ENCODE peak calls at places on chromosomes 11 and 22, in four cellular contexts. One of them, this sample, is unnamed.
A peak's percentile ranks its signal among the peaks of the same experiment; 100 is the strongest.

GRCh38 chr11:69630009-69630870 is 10.7 kb upstream of the CCND1 start:
- DNase-seq in GM12878: no peak
- DNase-seq in K562: peak; percentile 57
- DNase-seq in HepG2: no peak
- DNase-seq in this sample: no peak

GRCh38 chr11:86249307-86250098 is 5.0 kb downstream of the EED start:
- DNase-seq in K562: no peak
- DNase-seq in HepG2: no peak
- DNase-seq in GM12878: no peak
- DNase-seq in this sample: no peak

GRCh38 chr11:70510571-70510970 is 112.2 kb downstream of the CTTN start:
- DNase-seq in HepG2: no peak
- DNase-seq in GM12878: no peak
- DNase-seq in K562: no peak
- DNase-seq in this sample: no peak

GRCh38 chr11:73030130-73030529 is 112.0 kb downstream of the FCHSD2 start:
- DNase-seq in K562: no peak
- DNase-seq in GM12878: no peak
- DNase-seq in HepG2: no peak
- DNase-seq in this sample: no peak

GRCh38 chr11:132056689-132057088 is 686.3 kb downstream of the NTM start:
- DNase-seq in GM12878: no peak
- DNase-seq in HepG2: no peak
- DNase-seq in K562: no peak
- DNase-seq in this sample: no peak

GRCh38 chr11:70364745-70365535 is 33.4 kb upstream of the CTTN start:
- DNase-seq in HepG2: no peak
- DNase-seq in K562: no peak
- DNase-seq in GM12878: peak; percentile 3
- DNase-seq in this sample: no peak

GRCh38 chr22:41288245-41288946 is 2.4 kb upstream of the RANGAP1 start:
- DNase-seq in GM12878: no peak
- DNase-seq in HepG2: peak; percentile 92
- DNase-seq in K562: no peak
- DNase-seq in this sample: peak; percentile 41

GRCh38 chr22:50403701-50404101 is 60.6 kb downstream of the PPP6R2 start:
- DNase-seq in GM12878: no peak
- DNase-seq in K562: no peak
- DNase-seq in HepG2: no peak
- DNase-seq in this sample: no peak

GRCh38 chr22:30023099-30023498 is 57.2 kb upstream of the HORMAD2 start:
- DNase-seq in HepG2: no peak
- DNase-seq in K562: no peak
- DNase-seq in GM12878: no peak
- DNase-seq in this sample: no peak

GRCh38 chr11:134289789-134290188 is 13.6 kb downstream of the GLB1L3 start:
- DNase-seq in GM12878: no peak
- DNase-seq in K562: peak; percentile 21
- DNase-seq in HepG2: no peak
- DNase-seq in this sample: no peak

GRCh38 chr11:11378184-11378940 is 25.3 kb upstream of the CSNK2A3 start:
- DNase-seq in K562: no peak
- DNase-seq in GM12878: no peak
- DNase-seq in HepG2: no peak
- DNase-seq in this sample: no peak

GRCh38 chr22:25395915-25396314 is 168.6 kb upstream of the GRK3 start:
- DNase-seq in K562: no peak
- DNase-seq in HepG2: peak; percentile 91
- DNase-seq in GM12878: no peak
- DNase-seq in this sample: no peak

GRCh38 chr22:26170795-26171194 is 1.5 kb downstream of the SEZ6L start:
- DNase-seq in GM12878: no peak
- DNase-seq in HepG2: no peak
- DNase-seq in K562: peak; percentile 26
- DNase-seq in this sample: peak; percentile 85

GRCh38 chr22:47923011-47923427 is 1160.6 kb downstream of the TBC1D22A start:
- DNase-seq in K562: no peak
- DNase-seq in GM12878: no peak
- DNase-seq in HepG2: no peak
- DNase-seq in this sample: no peak

GRCh38 chr11:130715085-130715932 is 201.0 kb downstream of the SNX19 start:
- DNase-seq in K562: no peak
- DNase-seq in HepG2: no peak
- DNase-seq in GM12878: no peak
- DNase-seq in this sample: no peak

GRCh38 chr11:88411265-88411664 is 73.7 kb upstream of the CTSC start:
- DNase-seq in HepG2: no peak
- DNase-seq in K562: no peak
- DNase-seq in GM12878: no peak
- DNase-seq in this sample: no peak

GRCh38 chr22:23363683-23364082 is 183.4 kb downstream of the BCR start:
- DNase-seq in GM12878: no peak
- DNase-seq in K562: no peak
- DNase-seq in HepG2: no peak
- DNase-seq in this sample: no peak

GRCh38 chr22:31574015-31574670 is 77.8 kb downstream of the SFI1 start:
- DNase-seq in K562: no peak
- DNase-seq in HepG2: no peak
- DNase-seq in GM12878: no peak
- DNase-seq in this sample: no peak

GRCh38 chr11:50037282-50037681 is 4.6 kb downstream of the OR4C45 start:
- DNase-seq in K562: no peak
- DNase-seq in GM12878: no peak
- DNase-seq in HepG2: no peak
- DNase-seq in this sample: no peak

GRCh38 chr11:10930961-10931760 is 73.3 kb upstream of the ZBED5 start:
- DNase-seq in HepG2: no peak
- DNase-seq in GM12878: no peak
- DNase-seq in K562: peak; percentile 46
- DNase-seq in this sample: peak; percentile 79

GRCh38 chr11:12506502-12506921 is 129.1 kb downstream of the PARVA start:
- DNase-seq in HepG2: no peak
- DNase-seq in K562: no peak
- DNase-seq in GM12878: no peak
- DNase-seq in this sample: no peak

GRCh38 chr11:88292156-88292844 is 45.2 kb downstream of the CTSC start:
- DNase-seq in GM12878: no peak
- DNase-seq in K562: no peak
- DNase-seq in HepG2: peak; percentile 6
- DNase-seq in this sample: no peak

GRCh38 chr11:47394322-47395224 is 13.8 kb upstream of the SLC39A13 start:
- DNase-seq in HepG2: peak; percentile 38
- DNase-seq in K562: peak; percentile 73
- DNase-seq in GM12878: no peak
- DNase-seq in this sample: no peak

GRCh38 chr11:10302294-10302743 is 2.6 kb upstream of the ADM start:
- DNase-seq in HepG2: no peak
- DNase-seq in K562: no peak
- DNase-seq in GM12878: no peak
- DNase-seq in this sample: no peak

GRCh38 chr11:130706572-130706971 is 209.7 kb downstream of the SNX19 start:
- DNase-seq in GM12878: no peak
- DNase-seq in HepG2: no peak
- DNase-seq in K562: no peak
- DNase-seq in this sample: no peak

GRCh38 chr11:112235750-112236390 is 9.6 kb downstream of the PTS start:
- DNase-seq in GM12878: no peak
- DNase-seq in HepG2: no peak
- DNase-seq in K562: no peak
- DNase-seq in this sample: no peak

GRCh38 chr11:114285599-114285998 is 10.6 kb upstream of the NNMT start:
- DNase-seq in K562: peak; percentile 31
- DNase-seq in HepG2: no peak
- DNase-seq in GM12878: no peak
- DNase-seq in this sample: peak; percentile 33

GRCh38 chr11:100273066-100273815 is 413.8 kb upstream of the ARHGAP42 start:
- DNase-seq in GM12878: no peak
- DNase-seq in HepG2: no peak
- DNase-seq in K562: no peak
- DNase-seq in this sample: no peak

GRCh38 chr22:50530857-50531545 is 1.2 kb upstream of the TYMP start:
- DNase-seq in HepG2: peak; percentile 47
- DNase-seq in K562: no peak
- DNase-seq in GM12878: no peak
- DNase-seq in this sample: peak; percentile 91

GRCh38 chr11:6991227-6991626 is 28.9 kb downstream of the ZNF214 start:
- DNase-seq in HepG2: no peak
- DNase-seq in K562: no peak
- DNase-seq in GM12878: no peak
- DNase-seq in this sample: peak; percentile 17

GRCh38 chr11:93251922-93252321 is 54.1 kb upstream of the SLC36A4 start:
- DNase-seq in HepG2: no peak
- DNase-seq in GM12878: no peak
- DNase-seq in K562: no peak
- DNase-seq in this sample: peak; percentile 16

GRCh38 chr22:28112548-28113043 is 193.5 kb upstream of the PITPNB start:
- DNase-seq in K562: peak; percentile 30
- DNase-seq in HepG2: peak; percentile 25
- DNase-seq in GM12878: no peak
- DNase-seq in this sample: peak; percentile 41

GRCh38 chr11:17515443-17516176 is 28.6 kb downstream of the USH1C start:
- DNase-seq in HepG2: no peak
- DNase-seq in K562: no peak
- DNase-seq in GM12878: no peak
- DNase-seq in this sample: no peak

GRCh38 chr11:47950396-47950795 is 30.0 kb upstream of the PTPRJ start:
- DNase-seq in K562: no peak
- DNase-seq in GM12878: peak; percentile 11
- DNase-seq in HepG2: no peak
- DNase-seq in this sample: no peak

GRCh38 chr11:68260484-68260883 is 11.3 kb downstream of the C11orf24 start:
- DNase-seq in GM12878: no peak
- DNase-seq in K562: no peak
- DNase-seq in HepG2: no peak
- DNase-seq in this sample: no peak

DNA sequence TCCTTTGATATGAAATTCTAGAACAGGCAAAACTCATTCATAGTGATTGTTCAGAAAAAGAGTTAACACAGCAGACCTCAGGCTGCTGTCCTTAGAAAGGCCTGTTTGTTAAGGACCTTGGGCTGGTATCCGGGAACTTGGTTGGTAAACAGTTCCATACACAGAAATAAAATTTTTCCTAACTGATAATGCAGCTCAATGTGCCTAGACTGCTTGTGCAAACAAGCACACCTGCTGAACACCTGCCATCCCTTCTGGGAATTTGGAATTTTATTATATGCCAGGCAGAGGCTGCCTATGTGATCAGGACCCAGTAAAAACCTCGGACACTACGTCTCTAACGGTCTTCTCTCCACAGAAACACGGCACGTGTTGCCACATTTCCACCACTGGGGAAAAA is 11.5 kb downstream of the THAP12 start:
- DNase-seq in K562: no peak
- DNase-seq in HepG2: no peak
- DNase-seq in GM12878: no peak
- DNase-seq in this sample: peak; percentile 34
- TF ChIP-seq CREB1 in K562: no peak
- TF ChIP-seq CREB1 in HepG2: no peak
- TF ChIP-seq CREB1 in GM12878: no peak
- TF ChIP-seq CREB1 in this sample: no peak

GRCh38 chr11:19789245-19789644 is 76.6 kb downstream of the NAV2 start:
- DNase-seq in GM12878: no peak
- DNase-seq in HepG2: no peak
- DNase-seq in K562: no peak
- DNase-seq in this sample: no peak

GRCh38 chr11:19786644-19787043 is 74.0 kb downstream of the NAV2 start:
- DNase-seq in K562: no peak
- DNase-seq in HepG2: no peak
- DNase-seq in GM12878: no peak
- DNase-seq in this sample: no peak

GRCh38 chr11:19789840-19790710 is 77.4 kb downstream of the NAV2 start:
- DNase-seq in GM12878: no peak
- DNase-seq in K562: no peak
- DNase-seq in HepG2: no peak
- DNase-seq in this sample: no peak

GRCh38 chr11:19790831-19791552 is 78.4 kb downstream of the NAV2 start:
- DNase-seq in HepG2: no peak
- DNase-seq in K562: no peak
- DNase-seq in GM12878: peak; percentile 28
- DNase-seq in this sample: peak; percentile 93

GRCh38 chr11:19788435-19788834 is 75.8 kb downstream of the NAV2 start:
- DNase-seq in K562: no peak
- DNase-seq in HepG2: no peak
- DNase-seq in GM12878: no peak
- DNase-seq in this sample: no peak
- H3K79me2 ChIP-seq in K562: no peaks in the 10 kb centered on the region
- H3K79me2 ChIP-seq in HepG2: no peaks in the 10 kb centered on the region
- H3K79me2 ChIP-seq in GM12878: no peaks in the 10 kb centered on the region
- H3K79me2 ChIP-seq in this sample: peaks cover 84% of the 10 kb centered on the region

GRCh38 chr11:65083134-65083833 is 556 bp downstream of the CDCA5 start:
- DNase-seq in GM12878: no peak
- DNase-seq in K562: no peak
- DNase-seq in HepG2: no peak
- DNase-seq in this sample: peak; percentile 17
- TF ChIP-seq REST in GM12878: no peak
- TF ChIP-seq REST in K562: no peak
- TF ChIP-seq REST in HepG2: no peak
- TF ChIP-seq REST in this sample: no peak

GRCh38 chr22:20805972-20806471 is 32.1 kb downstream of the SERPIND1 start:
- DNase-seq in HepG2: no peak
- DNase-seq in K562: peak; percentile 70
- DNase-seq in GM12878: no peak
- DNase-seq in this sample: no peak

GRCh38 chr22:20804650-20805049 is 30.7 kb downstream of the SERPIND1 start:
- DNase-seq in GM12878: no peak
- DNase-seq in K562: no peak
- DNase-seq in HepG2: no peak
- DNase-seq in this sample: no peak

GRCh38 chr22:20802452-20802851 is 28.5 kb downstream of the SERPIND1 start:
- DNase-seq in HepG2: no peak
- DNase-seq in K562: no peak
- DNase-seq in GM12878: no peak
- DNase-seq in this sample: no peak

GRCh38 chr22:20802922-20803553 is 29.1 kb downstream of the SERPIND1 start:
- DNase-seq in HepG2: no peak
- DNase-seq in GM12878: no peak
- DNase-seq in K562: no peak
- DNase-seq in this sample: no peak

GRCh38 chr22:20803696-20804324 is 29.9 kb downstream of the SERPIND1 start:
- DNase-seq in GM12878: no peak
- DNase-seq in K562: peak; percentile 84
- DNase-seq in HepG2: peak; percentile 40
- DNase-seq in this sample: peak; percentile 65
- TF ChIP-seq CREB1 in GM12878: no peak
- TF ChIP-seq CREB1 in K562: no peak
- TF ChIP-seq CREB1 in HepG2: no peak
- TF ChIP-seq CREB1 in this sample: no peak